ENCODE peak calls at places on chromosomes 6 and 20, in seven cellular contexts. T, U, P, G, H, O and V are unnamed samples. For H3K4me1, the result is how much of the 10 kb centered on the place peaks cover.

GRCh38 chr6:106300944-106301343 is 24.6 kb downstream of the ATG5 start:
- DNase-seq in T (no peak), U (no peak), P (no peak), G (no peak), H (no peak), O (peak), V (no peak)

GRCh38 chr6:17169291-17169690 is 67.4 kb downstream of the STMND1 start:
- DNase-seq in T (no peak), U (no peak), P (no peak), G (no peak), H (no peak), O (no peak), V (no peak)

GRCh38 chr6:88166901-88167624 is 916 bp upstream of the CNR1 start:
- DNase-seq in T (no peak), U (no peak), P (no peak), G (no peak), H (no peak), O (no peak), V (peak)

GRCh38 chr6:170085475-170086401 is 205.1 kb downstream of the DLL1 start:
- DNase-seq in T (no peak), U (peak), P (no peak), G (peak), H (no peak), O (no peak), V (peak)

GRCh38 chr6:25717856-25718740 is 36.4 kb upstream of the SLC17A4 start:
- DNase-seq in T (no peak), U (peak), P (peak), G (no peak), H (no peak), O (peak), V (peak)

GRCh38 chr6:119116712-119117281 is 38.3 kb upstream of the FAM184A start:
- DNase-seq in T (no peak), U (no peak), P (no peak), G (no peak), H (no peak), O (peak), V (no peak)

GRCh38 chr6:16184129-16184528 is 54.3 kb upstream of the GMPR start:
- DNase-seq in T (no peak), U (peak), P (peak), G (peak), H (no peak), O (peak), V (peak)

GRCh38 chr6:36129889-36130671 is at the start of gene MAPK13:
- DNase-seq in T (no peak), U (peak), P (peak), G (peak), H (no peak), O (no peak), V (no peak)

GRCh38 chr20:57757767-57758166 is 48.0 kb upstream of the PMEPA1 start:
- DNase-seq in T (no peak), U (no peak), P (no peak), G (no peak), H (no peak), O (no peak), V (no peak)

GRCh38 chr20:2086177-2086979 is 15.2 kb upstream of the STK35 start:
- DNase-seq in T (no peak), U (no peak), P (peak), G (no peak), H (no peak), O (no peak), V (no peak)

GRCh38 chr20:44495802-44496481 is 20.3 kb downstream of the TTPAL start:
- DNase-seq in T (no peak), U (no peak), P (no peak), G (no peak), H (no peak), O (no peak), V (no peak)

GRCh38 chr20:48771542-48771941 is 56.3 kb downstream of the PREX1 start:
- DNase-seq in T (no peak), U (no peak), P (no peak), G (no peak), H (no peak), O (peak), V (peak)

GRCh38 chr20:58113706-58114105 is 114.7 kb downstream of the ANKRD60 start:
- DNase-seq in T (no peak), U (no peak), P (no peak), G (no peak), H (no peak), O (no peak), V (no peak)

GRCh38 chr6:7240351-7240750 is 72.6 kb downstream of the SSR1 start:
- DNase-seq in T (no peak), U (peak), P (no peak), G (no peak), H (no peak), O (no peak), V (no peak)

GRCh38 chr20:56433880-56434255 is 21.8 kb downstream of the CASS4 start:
- DNase-seq in T (no peak), U (no peak), P (no peak), G (no peak), H (no peak), O (no peak), V (no peak)

GRCh38 chr6:15715060-15715459 is 52.2 kb upstream of the DTNBP1 start:
- DNase-seq in T (no peak), U (no peak), P (peak), G (no peak), H (no peak), O (no peak), V (no peak)

GRCh38 chr6:170106906-170107525 is 183.9 kb downstream of the DLL1 start:
- DNase-seq in T (no peak), U (no peak), P (no peak), G (no peak), H (no peak), O (no peak), V (peak)

GRCh38 chr6:53651764-53652401 is 13.7 kb downstream of the KLHL31 start:
- DNase-seq in T (peak), U (peak), P (peak), G (peak), H (peak), O (no peak), V (peak)
- TF ChIP-seq POLR2A in T (no peak), U (peak), P (no peak), G (peak), H (no peak), O (no peak), V (no peak)

GRCh38 chr20:33674294-33675126 is at the start of gene NECAB3:
- DNase-seq in T (peak), U (peak), P (peak), G (peak), H (peak), O (peak), V (peak)
- H3K4me1 ChIP-seq in T (under half), U (under half), P (under half), G (under half), H (under half), O (half or more), V (under half)

GRCh38 chr6:5274231-5274630 is 12.9 kb downstream of the FARS2 start:
- DNase-seq in T (no peak), U (no peak), P (no peak), G (no peak), H (no peak), O (no peak), V (no peak)
- H3K27ac ChIP-seq in T (no peak), U (no peak), P (no peak), G (no peak), H (no peak), O (no peak), V (no peak)

GRCh38 chr6:27242589-27243265 is 4.8 kb upstream of the PRSS16 start:
- DNase-seq in T (no peak), U (no peak), P (no peak), G (no peak), H (no peak), O (no peak), V (no peak)
- TF ChIP-seq POLR2A in T (no peak), U (no peak), P (no peak), G (no peak), H (no peak), O (no peak), V (no peak)